ENCODE peak calls at places on chromosomes 7 and 10, in nine cellular contexts. H is thyroid gland; Z is erythroblast; S is cardiac muscle cell; E is MM.1S; J is T-cell; Q is HTR-8/SVneo; P is stimulated activated CD4-positive, alpha-beta T cell treated with anti-CD3 and anti-CD28 coated beads, Interleukin-15, amount 100 ng/mL, for 1 hour; O is hippocampal formation. L is an unnamed sample.

GRCh38 chr10:44389556-44389955 is 4.7 kb upstream of the CXCL12 start:
- DNase-seq in H (no peak), Z (no peak), S (no peak), E (no peak), J (no peak), Q (no peak), P (no peak), O (no peak), L (no peak)

GRCh38 chr10:77836299-77836820 is 90.2 kb downstream of the DLG5 start:
- DNase-seq in H (peak), Z (peak), S (peak), E (peak), J (peak), Q (no peak), P (peak), O (peak), L (no peak)

GRCh38 chr10:60542691-60543090 is 153.0 kb upstream of the ANK3 start:
- DNase-seq in H (no peak), Z (no peak), S (no peak), E (no peak), J (no peak), Q (no peak), P (no peak), O (no peak), L (no peak)

GRCh38 chr10:15262036-15262713 is 93.7 kb upstream of the NMT2 start:
- DNase-seq in H (peak), Z (peak), S (peak), E (no peak), J (no peak), Q (no peak), P (no peak), O (peak), L (no peak)

GRCh38 chr7:84780158-84781124 is 406.4 kb downstream of the SEMA3D start:
- DNase-seq in H (peak), Z (no peak), S (no peak), E (no peak), J (no peak), Q (no peak), P (no peak), O (no peak), L (no peak)

GRCh38 chr10:36489181-36489927 is 636.0 kb upstream of the ANKRD30A start:
- DNase-seq in H (peak), Z (no peak), S (peak), E (no peak), J (no peak), Q (peak), P (no peak), O (no peak), L (no peak)

GRCh38 chr10:1010703-1011102 is 15.0 kb downstream of the IDI2 start:
- DNase-seq in H (no peak), Z (no peak), S (no peak), E (no peak), J (no peak), Q (no peak), P (no peak), O (no peak), L (no peak)

GRCh38 chr7:76222333-76222732 is 20.6 kb downstream of the SRRM3 start:
- DNase-seq in H (no peak), Z (no peak), S (no peak), E (no peak), J (no peak), Q (no peak), P (no peak), O (no peak), L (no peak)

GRCh38 chr7:91517408-91517807 is 253.2 kb downstream of the FZD1 start:
- DNase-seq in H (no peak), Z (no peak), S (no peak), E (no peak), J (no peak), Q (no peak), P (no peak), O (no peak), L (no peak)

GRCh38 chr7:47394751-47395252 is 187.1 kb downstream of the TNS3 start:
- DNase-seq in H (no peak), Z (no peak), S (no peak), E (no peak), J (no peak), Q (no peak), P (no peak), O (no peak), L (no peak)

GRCh38 chr7:44196450-44196872 is 4.3 kb upstream of the YKT6 start:
- DNase-seq in H (peak), Z (peak), S (peak), E (peak), J (peak), Q (peak), P (no peak), O (no peak), L (no peak)

GRCh38 chr7:70420263-70420662 is 711.7 kb upstream of the GALNT17 start:
- DNase-seq in H (no peak), Z (no peak), S (no peak), E (no peak), J (no peak), Q (no peak), P (no peak), O (no peak), L (no peak)

GRCh38 chr10:48778193-48778857 is 93.7 kb downstream of the WDFY4 start:
- DNase-seq in H (no peak), Z (no peak), S (no peak), E (no peak), J (no peak), Q (no peak), P (no peak), O (no peak), L (no peak)

GRCh38 chr7:142867398-142868187 is 12.7 kb downstream of the EPHB6 start:
- DNase-seq in H (no peak), Z (no peak), S (no peak), E (no peak), J (no peak), Q (no peak), P (no peak), O (no peak), L (no peak)